ENCODE peak calls at places on chromosomes 3 and 15, in five cellular contexts. E is mesenchymal stem cell, Q is body of pancreas, C is transverse colon, D is heart right ventricle. G is an unnamed sample. For H3K27me3 and H3K36me3, the result is how much of the 10 kb centered on the place peaks cover.

GRCh38 chr15:88697276-88697675 is 58.5 kb downstream of the ISG20 start:
- DNase-seq in D (no peak), Q (no peak), C (no peak), E (no peak), G (no peak)

GRCh38 chr3:54642147-54642546 is 285.7 kb downstream of the LRTM1 start:
- DNase-seq in Q (no peak), D (no peak), E (no peak), C (no peak), G (no peak)

GRCh38 chr3:131713416-131714118 is 210.8 kb upstream of the MRPL3 start:
- DNase-seq in D (no peak), Q (no peak), E (no peak), C (no peak), G (no peak)

GRCh38 chr15:31472636-31473383 is 146.2 kb downstream of the KLF13 start:
- DNase-seq in C (peak), E (peak), Q (no peak), D (peak), G (peak)

GRCh38 chr3:117786339-117786738 is 1076.8 kb downstream of the TUSC7 start:
- DNase-seq in E (no peak), D (no peak), C (no peak), Q (no peak), G (no peak)

GRCh38 chr15:77035999-77036471 is 34.9 kb downstream of the TSPAN3 start:
- DNase-seq in D (no peak), E (no peak), Q (no peak), C (peak), G (no peak)

GRCh38 chr15:29268706-29269484 is 727 bp downstream of the NSMCE3 start:
- DNase-seq in C (peak), Q (peak), E (peak), D (peak), G (peak)

GRCh38 chr15:63260786-63261185 is 16.6 kb upstream of the APH1B start:
- DNase-seq in C (no peak), D (no peak), Q (no peak), E (peak), G (no peak)

GRCh38 chr15:94287794-94288246 is 56.5 kb downstream of the MCTP2 start:
- DNase-seq in D (no peak), Q (no peak), E (no peak), C (peak), G (peak)

GRCh38 chr3:29313074-29313473 is 32.2 kb downstream of the RBMS3 start:
- DNase-seq in D (no peak), C (no peak), E (no peak), Q (no peak), G (no peak)

GRCh38 chr3:168951368-168951767 is 712.1 kb downstream of the MECOM start:
- DNase-seq in D (no peak), E (no peak), Q (no peak), C (no peak), G (no peak)

GRCh38 chr3:158911586-158911985 is 109.7 kb downstream of the MFSD1 start:
- DNase-seq in D (no peak), E (no peak), C (no peak), Q (no peak), G (no peak)

GRCh38 chr15:73375012-73375411 is 6.3 kb upstream of the HCN4 start:
- DNase-seq in E (no peak), Q (no peak), C (no peak), D (no peak), G (no peak)

GRCh38 chr3:97970929-97971460 is 1.2 kb downstream of the RIOX2 start:
- DNase-seq in C (no peak), Q (no peak), E (no peak), D (no peak), G (no peak)

GRCh38 chr15:74175271-74176191 is 2.0 kb downstream of the ISLR start:
- DNase-seq in C (no peak), D (no peak), Q (no peak), E (no peak), G (peak)

GRCh38 chr15:67175643-67176071 is 78.8 kb downstream of the AAGAB start:
- DNase-seq in D (no peak), C (peak), Q (no peak), E (peak), G (no peak)

GRCh38 chr3:140206196-140207040 is 271.4 kb downstream of the CLSTN2 start:
- DNase-seq in D (peak), Q (no peak), C (no peak), E (no peak), G (peak)

GRCh38 chr3:189555558-189555881 is 75.7 kb upstream of the TP63 start:
- DNase-seq in Q (no peak), C (no peak), E (no peak), D (no peak), G (no peak)

GRCh38 chr3:189689625-189690024 is 58.4 kb downstream of the TP63 start:
- DNase-seq in E (no peak), D (no peak), C (no peak), Q (no peak), G (no peak)

GRCh38 chr3:145911016-145911415 is 250.0 kb downstream of the PLOD2 start:
- DNase-seq in E (no peak), D (no peak), Q (no peak), C (no peak), G (no peak)

GRCh38 chr3:19945405-19946290 is 1.2 kb upstream of the RAB5A start:
- DNase-seq in E (no peak), Q (no peak), D (no peak), C (peak), G (no peak)

GRCh38 chr3:102129774-102130608 is 280.7 kb downstream of the NFKBIZ start:
- DNase-seq in D (no peak), E (peak), Q (peak), C (no peak), G (no peak)

GRCh38 chr3:128429275-128429674 is 37.4 kb downstream of the DNAJB8 start:
- DNase-seq in Q (no peak), D (no peak), C (no peak), E (no peak), G (peak)

GRCh38 chr15:25375557-25375956 is 63.3 kb downstream of the UBE3A start:
- DNase-seq in D (no peak), C (no peak), E (no peak), Q (no peak), G (no peak)

GRCh38 chr3:123343296-123344174 is 105.4 kb downstream of the ADCY5 start:
- DNase-seq in Q (no peak), E (no peak), D (no peak), C (no peak), G (no peak)

GRCh38 chr3:156455839-156456238 is 99.1 kb downstream of the SSR3 start:
- DNase-seq in C (no peak), D (no peak), Q (no peak), E (no peak), G (no peak)

GRCh38 chr15:80789296-80789695 is 10.1 kb downstream of the CEMIP start:
- DNase-seq in Q (no peak), E (peak), D (no peak), C (no peak), G (no peak)

GRCh38 chr3:31503456-31503855 is 29.3 kb upstream of the STT3B start:
- DNase-seq in Q (no peak), D (no peak), C (no peak), E (no peak), G (no peak)

GRCh38 chr3:36444909-36445308 is 64.6 kb downstream of the STAC start:
- DNase-seq in Q (no peak), E (no peak), D (no peak), C (no peak), G (no peak)

GRCh38 chr3:66693461-66693912 is 192.7 kb upstream of the LRIG1 start:
- DNase-seq in C (peak), E (no peak), Q (peak), D (peak), G (no peak)

GRCh38 chr15:39151545-39151944 is 429.3 kb upstream of the THBS1 start:
- DNase-seq in E (no peak), Q (no peak), C (no peak), D (no peak), G (no peak)

GRCh38 chr15:98649996-98650870 is 1.9 kb downstream of the IGF1R start:
- DNase-seq in Q (peak), C (peak), D (peak), E (peak), G (peak)

GRCh38 chr15:29795610-29796009 is 26.7 kb downstream of the TJP1 start:
- DNase-seq in D (no peak), Q (no peak), E (peak), C (no peak), G (no peak)

GRCh38 chr3:188176884-188177283 is 22.9 kb downstream of the LPP start:
- DNase-seq in D (no peak), E (no peak), C (no peak), Q (no peak), G (no peak)

GRCh38 chr3:46297658-46298423 is 55.6 kb downstream of the CCR3 start:
- DNase-seq in C (peak), D (no peak), E (no peak), Q (no peak), G (no peak)

GRCh38 chr3:10234526-10235230 is 13.6 kb upstream of the TATDN2 start:
- DNase-seq in E (no peak), C (no peak), D (no peak), Q (no peak), G (peak)

GRCh38 chr3:183527421-183527979 is 28.0 kb downstream of the KLHL6 start:
- DNase-seq in E (no peak), D (no peak), Q (no peak), C (no peak), G (no peak)
- H3K4me3 ChIP-seq in E (no peak), D (no peak), Q (no peak), C (no peak), G (no peak)

GRCh38 chr15:41503669-41504010 is 10.0 kb downstream of the ITPKA start:
- DNase-seq in E (no peak), D (no peak), C (no peak), Q (no peak), G (no peak)

GRCh38 chr15:41505776-41506175 is 7.9 kb downstream of the LTK start:
- DNase-seq in Q (no peak), C (no peak), D (no peak), E (no peak), G (no peak)

GRCh38 chr15:41506796-41507341 is 6.8 kb downstream of the LTK start:
- DNase-seq in C (no peak), Q (no peak), D (no peak), E (no peak), G (peak)

GRCh38 chr15:41502787-41503668 is 9.4 kb downstream of the ITPKA start:
- DNase-seq in C (no peak), Q (no peak), D (no peak), E (no peak), G (peak)

GRCh38 chr15:41504751-41505492 is 8.7 kb downstream of the LTK start:
- DNase-seq in Q (no peak), E (no peak), D (no peak), C (no peak), G (no peak)
- H3K27me3 ChIP-seq in Q (under half), E (half or more), D (under half), C (under half), G (half or more)

DNA sequence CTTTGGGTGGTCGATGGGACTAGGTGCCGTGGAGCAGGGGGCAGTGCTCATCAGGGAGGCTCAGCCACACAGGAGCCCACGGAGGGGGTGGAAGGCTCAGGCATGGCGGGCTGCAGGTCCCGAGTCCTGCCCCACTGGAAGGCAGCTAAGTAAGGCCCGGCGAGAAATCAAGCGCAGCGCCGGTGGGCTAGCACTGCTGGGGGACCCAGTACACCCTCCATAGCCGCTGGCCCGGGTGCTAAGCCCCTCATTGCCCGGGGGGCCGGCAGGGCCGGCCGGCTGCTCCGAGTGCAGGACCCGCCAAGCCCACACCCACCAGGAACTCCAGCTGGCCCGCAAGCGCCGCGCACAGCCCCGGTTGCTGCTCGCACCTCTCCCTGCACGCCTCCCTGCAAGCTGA is 19.1 kb downstream of the TP53BP1 start:
- DNase-seq in D (no peak), Q (no peak), C (no peak), E (no peak), G (no peak)
- H3K36me3 ChIP-seq in D (half or more), Q (under half), C (half or more), E (half or more), G (under half)

GRCh38 chr15:58777107-58777506 is 6.0 kb downstream of the MINDY2 start:
- DNase-seq in C (no peak), E (no peak), D (no peak), Q (no peak), G (no peak)
- H3K4me3 ChIP-seq in C (no peak), E (no peak), D (no peak), Q (no peak), G (no peak)

DNA sequence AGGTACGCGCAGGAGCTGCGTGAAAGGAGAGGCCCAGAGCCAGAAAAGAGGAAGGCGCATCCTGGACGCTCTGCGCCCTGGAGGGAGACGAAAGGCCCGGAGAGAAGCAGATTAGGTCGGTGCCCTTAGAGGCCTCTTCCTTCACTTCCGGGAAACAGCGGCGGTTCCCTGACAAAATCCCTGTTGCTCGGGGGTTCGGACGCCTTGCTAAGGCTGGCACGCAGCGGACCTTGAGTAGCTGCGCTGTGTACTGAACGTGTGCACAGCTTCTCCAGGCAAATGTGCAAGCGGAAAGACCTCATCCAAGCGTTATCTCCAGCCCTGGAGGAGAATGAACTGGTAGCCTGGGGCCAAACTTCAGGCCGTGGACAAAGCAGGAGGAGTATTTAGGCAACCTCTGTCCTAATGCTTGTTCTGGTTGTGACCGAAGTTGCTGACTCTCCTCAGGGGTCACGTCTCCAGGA is 3.0 kb upstream of the SOX14 start:
- DNase-seq in E (no peak), Q (no peak), D (no peak), C (no peak), G (peak)
- H3K27me3 ChIP-seq in E (half or more), Q (under half), D (half or more), C (half or more), G (half or more)

DNA sequence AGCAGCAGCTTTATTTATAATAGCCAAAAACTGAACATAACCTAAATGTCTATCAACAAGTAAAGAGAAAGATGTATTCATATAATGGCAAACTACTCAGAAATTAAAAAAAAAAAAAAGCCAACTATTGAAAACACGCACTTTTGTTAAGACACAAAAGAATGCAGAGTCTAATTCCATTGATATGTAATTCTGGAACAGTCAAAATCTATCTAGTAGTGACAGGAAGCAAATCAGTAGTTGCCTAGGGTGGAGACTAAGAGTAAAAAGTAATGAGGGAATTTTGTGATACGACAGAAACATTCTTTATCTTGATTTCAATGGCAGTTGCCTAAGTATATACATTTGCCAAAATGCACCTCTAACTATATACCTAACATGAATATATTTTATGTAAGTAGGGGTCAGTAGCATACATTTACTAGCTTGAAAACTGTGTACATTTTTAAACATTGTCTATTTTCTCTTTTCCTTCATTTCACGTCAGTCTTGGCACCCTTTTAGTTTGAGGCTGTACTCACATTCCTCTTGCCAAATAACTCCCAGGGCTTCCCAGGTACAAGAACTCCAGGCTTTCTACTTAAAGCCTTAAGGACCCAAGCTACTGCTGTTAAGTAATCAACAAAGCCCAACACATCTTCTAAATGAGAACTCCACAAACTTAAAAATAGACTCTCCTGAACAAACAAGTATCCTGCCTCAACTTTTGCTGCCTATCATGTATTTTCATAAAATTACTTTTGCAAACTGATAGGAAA is 54.7 kb downstream of the ADAM10 start:
- DNase-seq in Q (no peak), C (no peak), E (no peak), D (no peak), G (no peak)
- H3K36me3 ChIP-seq in Q (under half), C (under half), E (under half), D (under half), G (under half)

DNA sequence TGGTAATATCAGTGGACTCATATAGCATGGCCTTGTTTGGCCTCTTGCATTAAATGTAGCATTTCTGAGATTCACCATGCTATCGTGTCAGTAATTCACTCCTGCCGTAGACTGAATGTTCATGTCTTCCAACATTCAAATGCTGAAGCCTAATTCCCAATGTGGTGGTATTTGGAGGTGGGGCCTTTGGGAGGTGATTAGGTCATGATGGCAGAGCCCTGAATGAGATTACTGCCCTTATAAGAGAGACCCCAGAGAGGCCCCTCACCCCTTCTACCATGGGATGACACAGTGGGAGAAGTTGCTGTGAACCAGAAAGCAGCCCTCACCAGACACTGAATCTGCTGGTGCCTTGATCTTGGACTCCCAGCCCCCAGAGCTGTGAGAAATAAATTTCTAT is 241.4 kb downstream of the VPS13C start:
- DNase-seq in C (no peak), D (no peak), E (no peak), Q (no peak), G (no peak)
- H3K4me3 ChIP-seq in C (no peak), D (no peak), E (no peak), Q (no peak), G (no peak)

DNA sequence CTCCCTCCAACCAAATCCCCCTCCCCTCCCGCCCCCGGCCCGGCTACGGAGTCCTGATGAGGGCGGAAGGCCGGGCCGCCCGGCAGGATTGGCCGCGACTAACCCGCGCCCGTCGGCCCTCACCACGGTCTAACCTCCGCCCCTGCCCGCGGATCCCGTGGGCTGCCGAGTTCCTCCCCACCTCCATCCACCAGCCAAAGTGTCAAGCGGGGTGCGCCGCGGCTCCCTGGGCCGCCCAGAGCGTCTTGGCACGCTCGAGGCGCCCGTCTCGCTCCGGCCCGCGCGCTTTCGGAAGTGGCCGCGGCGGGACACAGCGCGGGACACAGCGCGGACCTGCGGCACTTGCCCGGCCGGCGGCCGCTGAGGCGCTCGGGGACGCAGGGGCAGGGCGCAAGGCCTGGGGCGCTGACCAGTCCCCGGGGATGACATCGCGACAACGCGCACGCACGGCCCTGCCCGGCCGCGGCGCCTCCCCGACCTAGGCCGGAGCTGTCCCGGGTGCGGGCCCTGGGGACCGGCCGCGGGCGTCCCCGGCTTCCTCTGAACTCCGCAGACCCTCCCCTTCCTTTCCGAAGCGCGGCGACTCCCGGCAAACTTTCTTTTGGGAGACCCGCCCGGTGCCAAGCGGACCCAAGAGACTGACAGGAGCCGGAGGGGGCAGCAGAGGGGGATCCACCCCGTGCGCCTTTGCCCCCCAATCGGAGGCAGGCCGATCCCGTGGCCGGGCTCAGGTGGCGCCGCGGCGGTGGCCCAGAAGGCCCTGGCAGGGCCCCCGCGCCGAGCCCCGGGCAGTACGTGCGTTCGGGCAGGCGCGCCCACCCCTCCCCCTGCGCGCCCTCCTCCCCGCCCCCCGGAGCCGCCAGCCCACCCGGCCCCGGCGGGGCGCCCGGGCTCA is 112.8 kb upstream of the ICE2 start:
- DNase-seq in C (peak), Q (peak), E (peak), D (peak), G (peak)
- H3K27me3 ChIP-seq in C (under half), Q (under half), E (under half), D (under half), G (under half)